ENCODE peak calls at places on chromosomes 13 and 19, in eight cellular contexts. W, G, U, B, O, D, X and T are unnamed samples.
A peak's percentile ranks its signal among the peaks of the same experiment; 100 is the strongest.

GRCh38 chr13:21219044-21219381 is 42.6 kb downstream of the MRPL57 start:
- DNase-seq in W (no peak), X (no peak), U (no peak), D (no peak), G (no peak), O (no peak), B (no peak), T (no peak)

GRCh38 chr13:65677906-65678305 is 1552.2 kb downstream of the PCDH9 start:
- DNase-seq in G (no peak), O (no peak), B (no peak), X (no peak), W (peak; percentile 11), D (no peak), U (no peak), T (no peak)

GRCh38 chr13:97308735-97309429 is 86.7 kb downstream of the MBNL2 start:
- DNase-seq in D (no peak), W (no peak), U (no peak), G (no peak), X (no peak), O (no peak), B (no peak), T (no peak)

GRCh38 chr19:34479396-34479795 is 2.2 kb upstream of the WTIP start:
- DNase-seq in U (no peak), X (no peak), G (no peak), B (no peak), W (no peak), O (no peak), D (no peak), T (no peak)

GRCh38 chr19:12834976-12835757 is 788 bp upstream of the RTBDN start:
- DNase-seq in D (no peak), X (peak; percentile 29), W (no peak), G (no peak), O (no peak), U (no peak), B (peak; percentile 57), T (peak; percentile 77)

GRCh38 chr19:34644991-34645461 is 31.9 kb downstream of the SCGB2B2 start:
- DNase-seq in O (no peak), B (no peak), D (no peak), G (no peak), X (no peak), U (no peak), W (no peak), T (no peak)

GRCh38 chr13:102917019-102917418 is 71.2 kb downstream of the ERCC5 start:
- DNase-seq in U (no peak), O (no peak), W (no peak), B (no peak), D (no peak), X (no peak), G (no peak), T (no peak)

GRCh38 chr19:20513179-20513934 is 52.2 kb downstream of the ZNF737 start:
- DNase-seq in D (no peak), G (no peak), O (no peak), B (no peak), W (peak; percentile 2), X (no peak), U (no peak), T (no peak)

GRCh38 chr19:5827342-5827890 is 12.1 kb downstream of the FUT6 start:
- DNase-seq in O (no peak), X (no peak), U (no peak), W (no peak), D (no peak), G (no peak), B (no peak), T (no peak)

GRCh38 chr19:5829567-5830315 is 9.8 kb downstream of the FUT6 start:
- DNase-seq in X (no peak), G (no peak), U (no peak), B (no peak), D (no peak), W (no peak), O (no peak), T (no peak)

GRCh38 chr19:5826531-5827341 is 12.8 kb downstream of the FUT6 start:
- DNase-seq in X (peak; percentile 45), G (peak; percentile 59), U (no peak), O (no peak), B (no peak), W (peak; percentile 45), D (no peak), T (peak; percentile 73)

GRCh38 chr19:5827891-5828660 is 11.4 kb downstream of the FUT6 start:
- DNase-seq in X (peak; percentile 92), U (peak; percentile 40), O (peak; percentile 36), B (peak; percentile 87), W (peak; percentile 89), D (peak; percentile 17), G (peak; percentile 93), T (peak; percentile 96)

DNA sequence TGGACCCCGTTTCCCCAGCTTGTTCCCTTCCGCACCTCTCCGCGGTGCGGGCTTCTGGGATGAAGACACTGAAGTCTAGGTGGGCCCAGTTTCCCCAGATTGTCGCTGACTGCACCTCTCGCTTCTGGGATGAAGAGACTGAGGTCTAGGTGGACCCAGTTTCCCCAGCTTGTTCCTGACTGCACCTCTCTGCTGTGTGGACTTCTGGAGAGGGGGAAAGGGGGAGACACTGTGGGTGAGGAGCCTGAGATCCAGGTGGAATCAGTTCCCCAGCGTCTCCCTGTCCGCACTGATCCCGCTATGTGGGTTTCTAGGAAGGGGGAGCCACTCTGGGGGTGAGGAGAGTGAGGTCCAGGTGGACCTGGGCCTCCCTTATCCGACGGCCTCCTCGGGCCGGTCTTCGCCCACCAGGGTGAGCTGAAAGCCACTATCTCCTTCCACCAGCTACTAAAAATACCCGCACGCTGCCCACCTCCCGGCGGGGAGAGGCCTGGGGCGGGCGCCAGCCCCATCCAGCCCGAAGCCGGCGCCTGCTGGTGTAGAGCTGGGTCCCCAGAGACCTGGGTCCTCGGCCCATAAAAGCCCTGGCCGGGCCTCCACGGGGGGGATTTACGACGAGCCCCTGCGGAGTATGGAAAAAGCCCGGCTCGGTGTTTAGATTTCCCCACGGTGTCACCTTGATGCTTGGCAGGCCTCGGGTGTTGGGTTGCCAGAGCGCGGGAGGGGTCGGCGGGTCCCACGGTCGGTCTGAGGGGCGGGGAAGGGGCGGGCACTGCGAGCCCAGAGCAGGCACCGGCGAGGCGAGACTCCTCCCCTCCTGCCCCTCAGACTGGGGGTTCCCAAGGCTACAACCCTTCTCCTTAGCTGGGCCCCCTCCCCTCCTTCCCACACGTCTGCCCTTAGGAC is 10.6 kb downstream of the FUT6 start:
- DNase-seq in W (no peak), D (no peak), G (peak; percentile 43), O (no peak), U (no peak), X (no peak), B (no peak), T (peak; percentile 62)
- TF ChIP-seq CTCF in W (no peak), D (no peak), G (no peak), O (no peak), U (no peak), X (no peak), B (no peak), T (no peak)

DNA sequence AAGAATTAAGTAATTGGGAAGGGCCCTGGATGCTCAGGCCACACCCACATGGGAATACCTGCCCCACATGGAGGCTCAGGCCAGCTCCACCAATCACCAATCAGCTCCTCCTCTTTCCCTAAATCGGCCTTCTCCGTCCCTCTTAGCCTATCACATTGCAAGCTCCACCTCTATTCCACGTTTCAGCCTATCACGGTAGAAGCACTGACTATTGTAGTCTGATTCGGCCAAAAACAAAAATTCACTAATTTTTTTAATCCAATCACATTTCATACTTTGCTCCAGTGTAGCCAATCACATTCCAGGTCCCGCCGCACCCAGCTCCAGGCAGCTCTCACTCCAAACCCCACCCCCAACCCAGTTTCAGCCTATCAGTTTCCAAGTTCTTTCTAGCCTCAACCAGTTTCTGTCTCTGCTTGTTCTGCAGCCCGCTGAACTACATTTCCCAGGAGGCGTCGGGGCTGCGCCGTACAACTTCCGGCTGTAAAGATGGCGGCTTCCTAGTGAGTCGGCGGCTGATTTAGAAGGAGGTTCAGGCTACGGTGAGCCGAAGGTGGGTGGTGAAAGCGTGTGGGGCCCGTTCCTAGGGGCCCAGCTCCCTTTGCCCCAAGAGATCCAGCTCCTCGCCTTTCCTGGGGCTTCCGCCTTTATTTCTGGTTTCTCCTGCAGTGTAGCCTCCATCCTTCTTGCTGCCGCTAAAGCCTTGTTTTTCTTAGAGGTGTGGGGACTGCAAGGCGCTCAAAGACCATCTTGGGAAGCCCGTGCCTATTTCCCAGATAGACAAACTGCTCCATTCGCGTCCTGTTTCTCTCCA is at the start of gene BABAM1:
- DNase-seq in D (peak; percentile 99), X (peak; percentile 84), U (peak; percentile 94), W (peak; percentile 99), B (peak; percentile 96), G (peak; percentile 100), O (peak; percentile 97), T (peak; percentile 91)
- TF ChIP-seq CTCF in D (no peak), X (no peak), U (no peak), W (peak; percentile 1), B (no peak), G (no peak), O (no peak), T (no peak)

GRCh38 chr19:30402790-30403189 is 30.6 kb downstream of the ZNF536 start:
- DNase-seq in G (no peak), D (no peak), X (no peak), B (no peak), U (no peak), O (no peak), W (no peak), T (no peak)

GRCh38 chr19:30403583-30403982 is 31.4 kb downstream of the ZNF536 start:
- DNase-seq in B (no peak), W (no peak), U (no peak), D (no peak), G (no peak), O (no peak), X (no peak), T (no peak)

GRCh38 chr19:30408734-30409301 is 36.6 kb downstream of the ZNF536 start:
- DNase-seq in B (no peak), X (no peak), D (no peak), U (no peak), G (no peak), W (no peak), O (no peak), T (no peak)

GRCh38 chr19:30407310-30407709 is 35.1 kb downstream of the ZNF536 start:
- DNase-seq in U (no peak), B (no peak), X (no peak), W (no peak), O (no peak), G (no peak), D (no peak), T (no peak)

DNA sequence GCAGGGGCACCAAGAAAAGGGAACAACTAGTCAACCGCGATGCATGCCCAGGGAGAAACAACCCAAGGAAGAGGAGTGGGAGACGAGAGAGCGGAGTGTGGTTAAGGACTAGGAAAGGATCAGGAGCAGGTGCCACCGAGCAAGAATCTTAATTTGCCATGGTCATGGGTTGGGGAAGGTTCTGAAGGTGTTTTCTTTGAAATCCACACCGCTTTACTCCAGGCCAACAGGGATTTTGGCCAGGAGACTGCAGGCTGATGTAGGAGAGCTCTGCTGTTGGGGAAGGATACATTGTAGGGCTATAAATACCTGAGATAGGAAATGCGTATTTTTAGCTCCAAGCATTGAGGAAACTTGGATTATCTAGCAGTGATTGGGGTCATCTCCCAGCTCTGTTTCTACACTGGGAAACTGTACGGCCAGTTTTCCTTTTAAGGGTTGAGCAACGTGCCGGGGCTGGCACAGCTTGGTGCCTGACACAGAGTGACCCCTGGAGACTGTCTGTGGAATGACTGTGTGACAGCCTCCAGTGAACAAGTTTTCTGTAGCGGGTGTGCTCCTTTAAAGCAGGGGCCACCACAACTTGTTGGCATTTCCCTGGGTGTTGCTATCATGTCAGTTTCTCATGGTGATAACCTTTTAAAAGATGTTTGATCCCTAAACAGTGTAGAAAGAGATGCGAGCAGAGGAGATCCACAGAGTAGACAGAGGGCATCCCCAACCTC is 34.2 kb downstream of the ZNF536 start:
- DNase-seq in D (no peak), O (no peak), W (no peak), G (peak; percentile 24), U (no peak), X (peak; percentile 16), B (no peak), T (no peak)
- TF ChIP-seq CTCF in D (peak; percentile 7), O (no peak), W (no peak), G (peak; percentile 38), U (no peak), X (peak; percentile 58), B (peak; percentile 30), T (no peak)

GRCh38 chr13:39767791-39768564 is 112.5 kb downstream of the COG6 start:
- DNase-seq in B (no peak), W (peak; percentile 20), U (no peak), D (no peak), X (no peak), O (no peak), G (peak; percentile 25), T (no peak)

GRCh38 chr13:39766464-39767167 is 111.2 kb downstream of the COG6 start:
- DNase-seq in U (no peak), X (no peak), G (no peak), D (no peak), B (no peak), W (peak; percentile 50), O (no peak), T (no peak)

GRCh38 chr13:39768962-39769361 is 113.5 kb downstream of the COG6 start:
- DNase-seq in O (no peak), W (peak; percentile 38), B (no peak), X (no peak), U (no peak), G (no peak), D (no peak), T (no peak)

GRCh38 chr13:39770514-39770913 is 115.1 kb downstream of the COG6 start:
- DNase-seq in U (no peak), W (no peak), O (no peak), G (no peak), B (no peak), D (no peak), X (no peak), T (no peak)

DNA sequence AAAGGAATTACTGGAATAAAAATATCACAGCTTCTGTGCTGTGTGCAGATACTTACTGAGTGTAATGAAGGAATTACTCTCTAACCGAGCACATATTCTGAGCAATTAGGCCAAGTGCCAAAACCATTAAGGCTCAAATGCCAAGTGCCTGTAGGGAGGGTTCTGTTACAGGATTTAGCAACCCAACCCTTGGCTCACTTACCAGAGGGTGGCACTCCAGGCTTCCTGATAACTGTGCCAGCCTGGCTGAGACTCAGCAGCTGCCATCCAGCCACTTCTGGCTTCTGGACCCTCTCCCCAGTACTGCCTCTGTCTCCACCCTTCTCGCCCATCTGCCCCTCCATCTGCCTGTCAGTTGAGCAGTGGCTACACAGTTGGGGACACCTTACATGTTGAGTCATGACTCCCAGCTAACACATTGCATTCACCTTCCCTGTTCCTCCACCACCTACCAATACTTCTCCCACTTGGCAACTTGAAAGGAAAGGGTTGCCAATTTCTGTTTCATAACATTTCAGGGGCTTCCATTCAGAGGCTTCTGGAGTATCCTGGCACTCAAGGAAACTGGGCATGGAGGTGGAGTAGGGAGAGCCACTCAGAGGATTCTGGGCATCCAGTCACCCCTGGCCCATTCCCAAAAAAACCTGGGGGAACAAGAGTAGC is 110.5 kb downstream of the COG6 start:
- DNase-seq in X (no peak), W (peak; percentile 66), B (peak; percentile 54), G (peak; percentile 34), O (no peak), D (no peak), U (no peak), T (peak; percentile 51)
- TF ChIP-seq CTCF in X (no peak), W (peak; percentile 67), B (peak; percentile 24), G (peak; percentile 29), O (no peak), D (peak; percentile 27), U (no peak), T (no peak)